ENCODE peak calls at places on chromosomes 4 and X, in eight cellular contexts. O is AG09309; Z is spleen; Q is tibial nerve; C is CD8-positive, alpha-beta memory T cell; B is PC-9; I is colonic mucosa; W is A673. M is an unnamed sample.

GRCh38 chr4:149781150-149781549 is 34.5 kb downstream of the IQCM start:
- DNase-seq in I (no peak), O (peak), Z (no peak), Q (no peak), W (peak), B (no peak), C (no peak), M (peak)

GRCh38 chr4:2804973-2805501 is 12.2 kb downstream of the SH3BP2 start:
- DNase-seq in O (no peak), Z (peak), B (no peak), W (no peak), I (no peak), C (no peak), Q (no peak), M (no peak)

GRCh38 chr4:105541420-105541819 is 11.0 kb upstream of the ARHGEF38 start:
- DNase-seq in Q (no peak), I (no peak), C (no peak), W (no peak), O (no peak), Z (no peak), B (no peak), M (no peak)

GRCh38 chr4:169270156-169270809 is 473 bp downstream of the SH3RF1 start:
- DNase-seq in Z (peak), O (no peak), Q (peak), W (peak), B (peak), C (no peak), I (peak), M (no peak)

GRCh38 chrX:6574762-6575161 is 39.8 kb upstream of the VCX3A start:
- DNase-seq in I (no peak), Q (no peak), B (no peak), Z (no peak), W (peak), C (no peak), O (no peak), M (no peak)

GRCh38 chrX:118682258-118683014 is 45.0 kb upstream of the IL13RA1 start:
- DNase-seq in B (no peak), Z (no peak), C (no peak), W (no peak), Q (no peak), O (no peak), I (no peak), M (no peak)

GRCh38 chrX:150489359-150490015 is 78.9 kb upstream of the MTM1 start:
- DNase-seq in O (no peak), I (no peak), W (no peak), Z (no peak), C (no peak), B (no peak), Q (no peak), M (no peak)

GRCh38 chrX:110276778-110277177 is 41.1 kb downstream of the AMMECR1 start:
- DNase-seq in C (no peak), W (no peak), Q (no peak), I (no peak), B (no peak), Z (no peak), O (no peak), M (no peak)

GRCh38 chr4:7649741-7650531 is 215.2 kb upstream of the PSAPL1 start:
- DNase-seq in Z (peak), I (no peak), C (peak), W (no peak), O (peak), Q (no peak), B (peak), M (peak)

GRCh38 chr4:47490550-47490949 is 5.5 kb downstream of the ATP10D start:
- DNase-seq in I (no peak), C (no peak), Z (no peak), Q (no peak), O (no peak), B (no peak), W (peak), M (no peak)

GRCh38 chr4:11130195-11130975 is 298.3 kb downstream of the HS3ST1 start:
- DNase-seq in Q (no peak), O (no peak), I (no peak), B (no peak), C (no peak), W (no peak), Z (no peak), M (peak)

GRCh38 chr4:17094811-17095210 is 196.4 kb upstream of the LDB2 start:
- DNase-seq in Z (no peak), Q (no peak), O (no peak), W (peak), C (no peak), I (no peak), B (no peak), M (no peak)

GRCh38 chr4:25142468-25142867 is 17.8 kb downstream of the SEPSECS start:
- DNase-seq in C (no peak), B (no peak), I (no peak), W (no peak), Z (no peak), Q (no peak), O (no peak), M (no peak)

GRCh38 chrX:470686-471085 is 84.0 kb upstream of the PPP2R3B start:
- DNase-seq in W (no peak), C (no peak), I (no peak), Z (peak), Q (no peak), B (no peak), O (no peak), M (no peak)

GRCh38 chrX:35890699-35891098 is 28.8 kb upstream of the CFAP47 start:
- DNase-seq in C (no peak), I (peak), Z (no peak), Q (no peak), W (peak), O (no peak), B (peak), M (no peak)

GRCh38 chr4:181289203-181289602 is 954.0 kb upstream of the TENM3 start:
- DNase-seq in I (no peak), Z (no peak), B (no peak), W (no peak), O (no peak), Q (no peak), C (no peak), M (no peak)

GRCh38 chr4:83013420-83013867 is 2.8 kb upstream of the LIN54 start:
- DNase-seq in B (no peak), Q (no peak), O (no peak), Z (no peak), W (no peak), I (no peak), C (no peak), M (no peak)

GRCh38 chrX:369563-370101 is 17.1 kb downstream of the PPP2R3B start:
- DNase-seq in O (no peak), C (no peak), Z (peak), W (no peak), I (no peak), Q (no peak), B (no peak), M (no peak)

GRCh38 chr4:27684501-27685077 is 823.9 kb downstream of the STIM2 start:
- DNase-seq in Q (peak), W (peak), I (peak), C (no peak), O (no peak), Z (no peak), B (no peak), M (peak)

GRCh38 chrX:67718926-67719325 is 175.1 kb downstream of the AR start:
- DNase-seq in W (no peak), O (no peak), Q (no peak), B (no peak), Z (no peak), I (no peak), C (no peak), M (no peak)

GRCh38 chr4:178026999-178027398 is 584.8 kb upstream of the AGA start:
- DNase-seq in B (no peak), I (no peak), Q (no peak), C (no peak), Z (no peak), O (no peak), W (no peak), M (no peak)

GRCh38 chrX:1391370-1391706 is 575 bp downstream of the SLC25A6 start:
- DNase-seq in I (peak), O (no peak), C (no peak), W (no peak), Z (no peak), Q (no peak), B (peak), M (no peak)

GRCh38 chr4:109214622-109215350 is 87.7 kb downstream of the COL25A1 start:
- DNase-seq in W (no peak), O (no peak), B (no peak), C (no peak), Z (no peak), I (no peak), Q (no peak), M (no peak)

GRCh38 chrX:115582871-115583729 is 22.1 kb downstream of the PLS3 start:
- DNase-seq in B (no peak), Q (no peak), W (peak), I (no peak), O (no peak), C (no peak), Z (no peak), M (no peak)

GRCh38 chr4:61336911-61337310 is 136.8 kb downstream of the ADGRL3 start:
- DNase-seq in Z (no peak), Q (no peak), W (no peak), I (no peak), C (no peak), O (no peak), B (no peak), M (no peak)

GRCh38 chrX:53094584-53094908 is 604 bp downstream of the KANTR start:
- DNase-seq in W (no peak), C (no peak), B (no peak), I (no peak), Q (no peak), Z (no peak), O (no peak), M (no peak)

GRCh38 chr4:125013891-125014290 is 300.9 kb upstream of the FAT4 start:
- DNase-seq in O (no peak), I (no peak), C (no peak), W (no peak), Z (no peak), B (no peak), Q (no peak), M (no peak)

GRCh38 chr4:183503497-183504063 is 1.3 kb upstream of the ING2 start:
- DNase-seq in C (no peak), O (no peak), W (no peak), I (no peak), B (no peak), Q (peak), Z (no peak), M (no peak)

GRCh38 chrX:74262472-74263209 is 41.3 kb upstream of the ZCCHC13 start:
- DNase-seq in C (no peak), Q (no peak), O (no peak), I (no peak), W (peak), B (no peak), Z (no peak), M (no peak)

GRCh38 chr4:82770607-82771006 is 28.0 kb downstream of the SCD5 start:
- DNase-seq in B (no peak), Q (no peak), C (no peak), Z (no peak), W (no peak), I (no peak), O (no peak), M (no peak)

GRCh38 chr4:151798678-151799416 is 38.0 kb upstream of the GATB start:
- DNase-seq in O (no peak), Z (no peak), Q (no peak), I (no peak), C (no peak), W (no peak), B (no peak), M (no peak)

GRCh38 chr4:174696657-174697056 is 132.4 kb downstream of the GLRA3 start:
- DNase-seq in B (no peak), W (no peak), I (no peak), Z (no peak), Q (no peak), C (no peak), O (no peak), M (no peak)

GRCh38 chr4:8573266-8573665 is 6.9 kb upstream of the GPR78 start:
- DNase-seq in I (no peak), W (no peak), Z (peak), O (no peak), Q (no peak), C (no peak), B (no peak), M (no peak)

GRCh38 chrX:24149346-24150050 is at the start of gene ZFX:
- DNase-seq in O (no peak), C (peak), W (peak), Q (no peak), Z (peak), B (no peak), I (peak), M (no peak)

GRCh38 chrX:11462136-11462535 is 168.9 kb downstream of the AMELX start:
- DNase-seq in O (no peak), I (no peak), W (no peak), C (no peak), B (no peak), Z (no peak), Q (no peak), M (peak)

GRCh38 chr4:74531952-74532794 is 87.2 kb downstream of the AREG start:
- DNase-seq in W (peak), I (peak), Q (no peak), O (peak), C (no peak), Z (no peak), B (no peak), M (peak)

GRCh38 chrX:40090961-40091360 is 6.8 kb downstream of the BCOR start:
- DNase-seq in W (no peak), Z (peak), C (no peak), Q (no peak), O (no peak), B (no peak), I (no peak), M (no peak)

GRCh38 chrX:40090050-40090804 is 7.5 kb downstream of the BCOR start:
- DNase-seq in O (no peak), W (no peak), B (no peak), C (no peak), Z (peak), Q (no peak), I (no peak), M (no peak)

GRCh38 chrX:40093586-40093985 is 4.2 kb downstream of the BCOR start:
- DNase-seq in W (no peak), Z (peak), C (no peak), I (no peak), Q (no peak), B (no peak), O (no peak), M (no peak)

GRCh38 chrX:40092808-40093435 is 4.8 kb downstream of the BCOR start:
- DNase-seq in O (no peak), Q (no peak), W (no peak), B (no peak), C (no peak), I (no peak), Z (no peak), M (no peak)

DNA sequence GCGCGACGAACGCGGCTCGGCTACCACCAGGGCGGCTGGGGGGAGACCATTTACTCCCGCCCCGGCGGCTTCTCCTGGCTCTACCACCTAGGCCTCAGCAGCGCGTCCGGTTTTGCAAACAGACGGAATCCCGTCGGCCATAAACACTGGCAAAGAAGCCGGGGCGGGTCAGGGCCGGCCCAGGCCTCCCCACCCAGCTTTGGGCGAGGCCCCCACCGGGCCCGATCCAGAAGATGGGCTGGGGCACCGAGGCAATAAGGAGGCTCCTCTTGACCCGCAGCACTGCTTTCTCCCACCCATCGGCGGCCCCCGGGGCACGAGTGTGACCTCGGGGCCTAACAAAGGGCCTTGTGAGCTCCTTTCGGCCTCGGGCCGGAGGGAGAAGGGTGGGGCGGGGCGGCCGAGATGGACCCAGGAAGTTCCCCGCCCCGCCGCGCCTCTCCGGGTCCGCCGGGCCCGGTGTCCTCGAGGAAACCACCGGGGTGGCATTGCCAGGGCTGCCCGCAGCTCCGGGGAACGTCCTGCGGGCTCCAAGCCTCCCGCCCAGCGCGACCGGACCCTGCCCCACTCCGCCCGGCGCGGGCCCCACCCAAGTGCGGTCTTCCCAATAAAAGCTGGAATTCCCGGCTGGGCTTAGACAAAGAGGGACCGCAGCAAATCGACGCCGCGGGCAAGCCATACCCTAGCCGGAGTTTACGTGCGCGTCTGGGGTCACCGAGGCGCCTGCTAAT is 5.9 kb downstream of the BCOR start:
- DNase-seq in B (no peak), W (no peak), O (no peak), C (no peak), Q (no peak), Z (peak), I (peak), M (no peak)
- H3K4me3 ChIP-seq in B (no peak), W (no peak), O (no peak), C (no peak), Q (no peak), Z (no peak), I (peak), M (no peak)

GRCh38 chr4:145808021-145808650 is 128.2 kb downstream of the C4orf51 start:
- DNase-seq in W (peak), I (no peak), O (peak), B (peak), Z (no peak), C (no peak), Q (no peak), M (peak)
- H3K4me3 ChIP-seq in W (no peak), I (no peak), O (no peak), B (peak), Z (no peak), C (no peak), Q (no peak), M (no peak)

DNA sequence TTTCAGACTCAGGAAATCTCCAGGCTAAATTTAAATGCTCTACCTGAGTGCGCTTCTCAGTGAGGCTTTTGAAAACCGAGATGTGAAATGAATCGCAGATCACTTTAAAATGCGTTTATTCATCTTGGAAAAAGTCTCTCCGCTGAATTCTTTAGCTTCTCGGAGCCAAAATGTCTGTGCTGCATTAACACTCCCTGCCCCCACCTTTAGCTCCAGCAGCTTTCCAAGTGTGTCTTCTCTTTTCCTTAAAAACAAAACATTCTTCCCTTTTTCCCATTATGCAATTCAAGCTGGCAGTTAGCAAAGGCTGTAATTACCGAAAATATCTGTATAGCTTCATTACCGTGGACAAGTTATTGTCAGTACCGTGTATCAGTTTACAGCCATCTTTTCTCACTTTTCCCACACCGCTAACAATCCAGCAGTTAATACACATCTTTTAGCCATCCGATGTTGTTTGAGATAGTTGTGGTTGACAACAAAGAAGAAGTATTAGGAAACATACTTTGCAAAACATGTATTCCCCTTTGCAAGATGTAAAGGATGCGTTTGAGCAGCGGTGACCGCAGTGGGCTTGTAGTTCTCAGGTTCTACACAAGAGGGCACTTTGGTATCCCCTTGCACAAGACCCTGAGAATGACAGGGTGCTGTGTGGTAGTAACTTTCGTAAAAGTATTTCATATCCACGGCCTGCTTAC is 136.1 kb upstream of the STX18 start:
- DNase-seq in B (no peak), I (no peak), Q (peak), W (peak), C (no peak), Z (no peak), O (peak), M (no peak)
- H3K4me3 ChIP-seq in B (no peak), I (no peak), Q (no peak), W (peak), C (no peak), Z (no peak), O (peak), M (no peak)

DNA sequence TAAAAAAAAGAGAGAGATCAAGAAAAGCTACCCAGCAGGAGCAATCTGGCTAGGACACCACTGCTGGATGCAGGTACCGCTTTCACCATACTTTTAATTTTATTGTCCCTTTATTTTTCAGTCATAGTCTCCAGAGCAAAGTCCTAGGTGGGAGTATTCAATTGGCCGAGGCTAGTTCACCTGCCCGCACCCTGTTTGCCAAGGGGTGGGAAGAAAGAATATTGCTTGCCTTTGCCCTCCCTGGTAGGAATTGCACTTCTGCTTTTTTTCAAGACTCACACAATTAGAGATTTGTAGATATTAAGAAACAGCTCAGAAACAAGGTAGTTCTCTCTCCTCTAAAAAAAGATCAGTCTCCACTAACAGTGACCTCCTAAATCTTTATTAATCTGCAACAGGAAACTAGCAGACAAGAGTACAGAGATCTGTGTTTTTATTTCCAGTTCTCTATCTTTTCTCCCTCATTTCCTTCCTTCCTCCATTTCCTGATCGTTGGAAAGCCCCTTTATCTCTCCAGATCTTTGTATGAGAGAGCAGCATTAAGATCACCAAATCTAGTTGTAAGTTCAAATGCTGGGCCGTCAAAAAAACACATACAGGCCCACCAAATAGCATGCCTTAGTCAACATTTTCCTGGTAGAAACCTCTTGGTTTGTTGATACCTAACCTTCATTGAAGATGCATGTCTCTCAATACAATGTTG is 9.4 kb upstream of the RPGR start:
- DNase-seq in C (no peak), Q (no peak), B (no peak), O (no peak), W (no peak), I (peak), Z (no peak), M (no peak)
- H3K4me3 ChIP-seq in C (no peak), Q (no peak), B (no peak), O (no peak), W (no peak), I (no peak), Z (no peak), M (no peak)

GRCh38 chrX:12891167-12891566 is 15.3 kb upstream of the TLR8 start:
- DNase-seq in W (no peak), I (no peak), O (no peak), Z (no peak), B (no peak), Q (no peak), C (no peak), M (no peak)

GRCh38 chrX:12894074-12894691 is 12.2 kb upstream of the TLR8 start:
- DNase-seq in I (peak), W (peak), C (peak), O (no peak), Q (peak), Z (peak), B (no peak), M (no peak)

GRCh38 chrX:12890467-12890866 is 16.0 kb upstream of the TLR8 start:
- DNase-seq in W (no peak), Z (no peak), C (no peak), O (no peak), B (no peak), Q (no peak), I (no peak), M (no peak)

GRCh38 chrX:12895856-12896255 is 10.6 kb upstream of the TLR8 start:
- DNase-seq in W (no peak), I (no peak), B (no peak), C (no peak), Q (no peak), O (no peak), Z (no peak), M (no peak)

GRCh38 chrX:12891915-12892506 is 14.4 kb upstream of the TLR8 start:
- DNase-seq in Q (no peak), O (no peak), B (no peak), C (no peak), W (no peak), I (no peak), Z (no peak), M (no peak)
- H3K4me3 ChIP-seq in Q (no peak), O (no peak), B (no peak), C (no peak), W (no peak), I (no peak), Z (no peak), M (no peak)